ENCODE peak calls at places on chromosomes 11 and 22, in nine cellular contexts. One of them, this sample, is unnamed.

GRCh38 chr11:128731041-128731663 is 37.3 kb downstream of the FLI1 start:
- DNase-seq in astrocyte of the spinal cord: no peak
- DNase-seq in CD8-positive, alpha-beta T cell: peak
- DNase-seq in cardiac fibroblast: no peak
- DNase-seq in endothelial cell: no peak
- DNase-seq in GM12864: peak
- DNase-seq in Calu3: no peak
- DNase-seq in chondrocyte: no peak
- DNase-seq in tibial nerve: no peak
- DNase-seq in this sample: no peak

GRCh38 chr11:44029507-44029845 is 18.3 kb upstream of the ACCSL start:
- DNase-seq in astrocyte of the spinal cord: no peak
- DNase-seq in CD8-positive, alpha-beta T cell: no peak
- DNase-seq in cardiac fibroblast: no peak
- DNase-seq in endothelial cell: no peak
- DNase-seq in GM12864: no peak
- DNase-seq in Calu3: no peak
- DNase-seq in chondrocyte: no peak
- DNase-seq in tibial nerve: no peak
- DNase-seq in this sample: no peak

GRCh38 chr11:35747638-35748037 is 85.1 kb downstream of the TRIM44 start:
- DNase-seq in astrocyte of the spinal cord: no peak
- DNase-seq in CD8-positive, alpha-beta T cell: no peak
- DNase-seq in cardiac fibroblast: no peak
- DNase-seq in endothelial cell: no peak
- DNase-seq in GM12864: no peak
- DNase-seq in Calu3: peak
- DNase-seq in chondrocyte: no peak
- DNase-seq in tibial nerve: no peak
- DNase-seq in this sample: no peak

GRCh38 chr11:108914981-108915380 is 250.1 kb downstream of the DDX10 start:
- DNase-seq in astrocyte of the spinal cord: no peak
- DNase-seq in CD8-positive, alpha-beta T cell: no peak
- DNase-seq in cardiac fibroblast: peak
- DNase-seq in endothelial cell: no peak
- DNase-seq in GM12864: no peak
- DNase-seq in Calu3: no peak
- DNase-seq in chondrocyte: no peak
- DNase-seq in tibial nerve: no peak
- DNase-seq in this sample: no peak

GRCh38 chr11:48094643-48095339 is 114.4 kb downstream of the PTPRJ start:
- DNase-seq in astrocyte of the spinal cord: no peak
- DNase-seq in CD8-positive, alpha-beta T cell: no peak
- DNase-seq in cardiac fibroblast: no peak
- DNase-seq in endothelial cell: no peak
- DNase-seq in GM12864: no peak
- DNase-seq in Calu3: no peak
- DNase-seq in chondrocyte: no peak
- DNase-seq in tibial nerve: no peak
- DNase-seq in this sample: no peak

GRCh38 chr22:24133187-24133965 is 47.9 kb upstream of the SUSD2 start:
- DNase-seq in astrocyte of the spinal cord: peak
- DNase-seq in CD8-positive, alpha-beta T cell: peak
- DNase-seq in cardiac fibroblast: peak
- DNase-seq in endothelial cell: no peak
- DNase-seq in GM12864: no peak
- DNase-seq in Calu3: no peak
- DNase-seq in chondrocyte: no peak
- DNase-seq in tibial nerve: no peak
- DNase-seq in this sample: no peak

GRCh38 chr11:74493816-74494630 is 499 bp upstream of the LIPT2 start:
- DNase-seq in astrocyte of the spinal cord: no peak
- DNase-seq in CD8-positive, alpha-beta T cell: no peak
- DNase-seq in cardiac fibroblast: peak
- DNase-seq in endothelial cell: no peak
- DNase-seq in GM12864: no peak
- DNase-seq in Calu3: peak
- DNase-seq in chondrocyte: no peak
- DNase-seq in tibial nerve: peak
- DNase-seq in this sample: no peak

GRCh38 chr22:41976070-41976901 is 7.0 kb downstream of the SEPTIN3 start:
- DNase-seq in astrocyte of the spinal cord: no peak
- DNase-seq in CD8-positive, alpha-beta T cell: peak
- DNase-seq in cardiac fibroblast: no peak
- DNase-seq in endothelial cell: no peak
- DNase-seq in GM12864: no peak
- DNase-seq in Calu3: peak
- DNase-seq in chondrocyte: no peak
- DNase-seq in tibial nerve: no peak
- DNase-seq in this sample: no peak

GRCh38 chr11:40029406-40029805 is 1430.0 kb downstream of the LRRC4C start:
- DNase-seq in astrocyte of the spinal cord: no peak
- DNase-seq in CD8-positive, alpha-beta T cell: no peak
- DNase-seq in cardiac fibroblast: no peak
- DNase-seq in endothelial cell: no peak
- DNase-seq in GM12864: no peak
- DNase-seq in Calu3: no peak
- DNase-seq in chondrocyte: no peak
- DNase-seq in tibial nerve: no peak
- DNase-seq in this sample: no peak

GRCh38 chr11:10436224-10436623 is 18.8 kb upstream of the AMPD3 start:
- DNase-seq in astrocyte of the spinal cord: no peak
- DNase-seq in CD8-positive, alpha-beta T cell: no peak
- DNase-seq in cardiac fibroblast: no peak
- DNase-seq in endothelial cell: no peak
- DNase-seq in GM12864: no peak
- DNase-seq in Calu3: no peak
- DNase-seq in chondrocyte: no peak
- DNase-seq in tibial nerve: no peak
- DNase-seq in this sample: no peak

GRCh38 chr11:47400813-47401279 is 7.5 kb upstream of the SLC39A13 start:
- DNase-seq in astrocyte of the spinal cord: no peak
- DNase-seq in CD8-positive, alpha-beta T cell: no peak
- DNase-seq in cardiac fibroblast: no peak
- DNase-seq in endothelial cell: no peak
- DNase-seq in GM12864: no peak
- DNase-seq in Calu3: no peak
- DNase-seq in chondrocyte: no peak
- DNase-seq in tibial nerve: no peak
- DNase-seq in this sample: no peak

GRCh38 chr22:31653944-31654343 is 8.1 kb downstream of the PISD start:
- DNase-seq in astrocyte of the spinal cord: no peak
- DNase-seq in CD8-positive, alpha-beta T cell: no peak
- DNase-seq in cardiac fibroblast: no peak
- DNase-seq in endothelial cell: no peak
- DNase-seq in GM12864: no peak
- DNase-seq in Calu3: no peak
- DNase-seq in chondrocyte: no peak
- DNase-seq in tibial nerve: no peak
- DNase-seq in this sample: no peak

GRCh38 chr11:104957280-104957679 is 11.1 kb downstream of the CASP4 start:
- DNase-seq in astrocyte of the spinal cord: no peak
- DNase-seq in CD8-positive, alpha-beta T cell: no peak
- DNase-seq in cardiac fibroblast: peak
- DNase-seq in endothelial cell: no peak
- DNase-seq in GM12864: no peak
- DNase-seq in Calu3: no peak
- DNase-seq in chondrocyte: no peak
- DNase-seq in tibial nerve: no peak
- DNase-seq in this sample: no peak

GRCh38 chr11:102957953-102958352 is 2.4 kb upstream of the MMP13 start:
- DNase-seq in astrocyte of the spinal cord: no peak
- DNase-seq in CD8-positive, alpha-beta T cell: no peak
- DNase-seq in cardiac fibroblast: peak
- DNase-seq in endothelial cell: no peak
- DNase-seq in GM12864: no peak
- DNase-seq in Calu3: no peak
- DNase-seq in chondrocyte: no peak
- DNase-seq in tibial nerve: no peak
- DNase-seq in this sample: no peak

DNA sequence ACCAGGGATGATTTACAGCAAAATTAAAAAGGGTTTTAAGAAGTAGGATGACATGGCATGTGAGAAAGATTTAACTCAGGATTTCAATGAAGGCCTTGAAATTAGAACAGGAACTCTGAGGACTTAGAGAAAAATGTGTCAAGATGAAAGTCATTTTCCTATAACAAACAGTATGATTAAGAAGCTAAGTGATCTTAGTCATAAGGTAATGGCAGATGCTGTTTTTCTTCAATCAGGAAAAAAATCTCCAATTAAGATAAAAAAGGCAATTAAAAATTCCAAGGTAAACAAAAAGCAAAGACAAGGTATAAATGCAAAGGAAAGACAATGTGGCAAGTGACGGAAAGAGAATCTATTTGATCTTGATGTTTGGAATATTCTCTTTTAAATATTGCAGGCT is 73.5 kb downstream of the GAB2 start:
- DNase-seq in astrocyte of the spinal cord: no peak
- DNase-seq in CD8-positive, alpha-beta T cell: no peak
- DNase-seq in cardiac fibroblast: no peak
- DNase-seq in endothelial cell: no peak
- DNase-seq in GM12864: no peak
- DNase-seq in Calu3: no peak
- DNase-seq in chondrocyte: no peak
- DNase-seq in tibial nerve: no peak
- DNase-seq in this sample: no peak
- TF ChIP-seq CTCF in astrocyte of the spinal cord: no peak
- TF ChIP-seq CTCF in CD8-positive, alpha-beta T cell: no peak
- TF ChIP-seq CTCF in cardiac fibroblast: no peak
- TF ChIP-seq CTCF in endothelial cell: no peak
- TF ChIP-seq CTCF in GM12864: no peak
- TF ChIP-seq CTCF in Calu3: no peak
- TF ChIP-seq CTCF in chondrocyte: no peak
- TF ChIP-seq CTCF in tibial nerve: no peak
- TF ChIP-seq CTCF in this sample: no peak

DNA sequence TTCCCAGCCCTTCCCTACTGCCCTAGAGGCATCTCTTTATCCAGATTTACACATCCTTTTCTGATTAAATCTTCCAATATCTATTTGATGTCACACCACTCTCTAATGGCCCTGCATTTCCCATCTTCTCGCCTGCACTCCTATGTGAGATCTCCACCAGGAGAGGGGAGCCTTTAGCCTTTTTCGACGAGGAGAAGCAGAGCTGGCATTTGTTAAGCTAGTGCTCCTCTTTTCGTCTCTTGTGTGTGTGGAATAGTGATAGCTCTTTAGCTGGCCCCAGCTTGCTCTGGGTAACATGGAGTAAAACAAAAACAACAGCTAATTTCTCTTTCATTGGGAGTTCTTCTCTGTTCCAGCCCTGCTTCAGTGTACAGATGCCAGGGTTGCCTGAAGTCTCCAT is 536.5 kb downstream of the NTM start:
- DNase-seq in astrocyte of the spinal cord: peak
- DNase-seq in CD8-positive, alpha-beta T cell: no peak
- DNase-seq in cardiac fibroblast: peak
- DNase-seq in endothelial cell: no peak
- DNase-seq in GM12864: no peak
- DNase-seq in Calu3: no peak
- DNase-seq in chondrocyte: no peak
- DNase-seq in tibial nerve: no peak
- DNase-seq in this sample: no peak
- TF ChIP-seq CTCF in astrocyte of the spinal cord: peak
- TF ChIP-seq CTCF in CD8-positive, alpha-beta T cell: no peak
- TF ChIP-seq CTCF in cardiac fibroblast: peak
- TF ChIP-seq CTCF in endothelial cell: no peak
- TF ChIP-seq CTCF in GM12864: no peak
- TF ChIP-seq CTCF in Calu3: no peak
- TF ChIP-seq CTCF in chondrocyte: peak
- TF ChIP-seq CTCF in tibial nerve: no peak
- TF ChIP-seq CTCF in this sample: no peak

DNA sequence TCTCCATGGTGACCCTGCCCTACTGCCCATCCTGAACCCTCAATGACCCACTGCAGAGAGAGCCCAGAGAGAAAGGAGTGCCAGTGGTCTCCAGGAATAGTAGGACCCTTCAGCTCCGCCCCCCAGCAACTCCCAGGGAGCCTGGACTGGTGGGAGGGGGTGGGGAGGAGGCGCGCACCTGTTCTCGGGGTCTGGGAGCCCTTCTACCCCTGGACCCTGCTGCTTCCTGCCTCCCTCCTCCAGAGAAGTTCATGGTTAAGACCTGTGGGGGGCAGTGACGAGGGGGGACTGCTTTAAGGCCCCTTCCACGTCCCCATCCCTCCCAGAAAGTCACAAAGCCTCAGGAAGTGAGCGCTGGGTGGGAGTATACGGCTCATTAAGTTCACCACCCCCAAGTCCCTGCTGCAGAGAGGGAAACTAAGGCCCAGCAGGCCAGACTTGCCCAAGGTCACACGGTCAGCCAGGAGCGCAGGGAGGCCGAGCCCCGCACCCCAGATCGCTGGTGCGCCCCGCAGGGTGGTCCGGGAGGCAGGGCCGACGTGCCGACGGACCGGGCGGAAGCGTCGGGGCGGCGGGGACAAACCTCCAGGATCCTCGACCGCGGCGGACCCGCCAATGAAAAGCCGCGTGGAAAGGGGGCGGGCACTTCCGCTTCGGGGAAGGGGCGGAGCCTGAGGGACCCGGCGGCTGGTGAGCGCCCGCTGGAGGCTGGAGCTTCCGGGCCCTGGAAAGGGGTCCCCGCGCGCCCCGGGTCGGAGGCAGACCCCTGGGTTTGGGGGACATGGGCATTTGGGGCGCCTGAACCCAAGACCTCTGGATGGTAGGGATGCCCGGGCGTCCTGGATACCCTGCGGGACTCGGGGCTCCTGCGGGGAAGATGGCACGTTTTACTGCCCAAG is at the start of the genes NUDT22 and TRPT1:
- DNase-seq in astrocyte of the spinal cord: peak
- DNase-seq in CD8-positive, alpha-beta T cell: peak
- DNase-seq in cardiac fibroblast: peak
- DNase-seq in endothelial cell: peak
- DNase-seq in GM12864: peak
- DNase-seq in Calu3: peak
- DNase-seq in chondrocyte: peak
- DNase-seq in tibial nerve: peak
- DNase-seq in this sample: peak
- TF ChIP-seq CTCF in astrocyte of the spinal cord: peak
- TF ChIP-seq CTCF in CD8-positive, alpha-beta T cell: peak
- TF ChIP-seq CTCF in cardiac fibroblast: peak
- TF ChIP-seq CTCF in endothelial cell: peak
- TF ChIP-seq CTCF in GM12864: peak
- TF ChIP-seq CTCF in Calu3: peak
- TF ChIP-seq CTCF in chondrocyte: peak
- TF ChIP-seq CTCF in tibial nerve: peak
- TF ChIP-seq CTCF in this sample: no peak

DNA sequence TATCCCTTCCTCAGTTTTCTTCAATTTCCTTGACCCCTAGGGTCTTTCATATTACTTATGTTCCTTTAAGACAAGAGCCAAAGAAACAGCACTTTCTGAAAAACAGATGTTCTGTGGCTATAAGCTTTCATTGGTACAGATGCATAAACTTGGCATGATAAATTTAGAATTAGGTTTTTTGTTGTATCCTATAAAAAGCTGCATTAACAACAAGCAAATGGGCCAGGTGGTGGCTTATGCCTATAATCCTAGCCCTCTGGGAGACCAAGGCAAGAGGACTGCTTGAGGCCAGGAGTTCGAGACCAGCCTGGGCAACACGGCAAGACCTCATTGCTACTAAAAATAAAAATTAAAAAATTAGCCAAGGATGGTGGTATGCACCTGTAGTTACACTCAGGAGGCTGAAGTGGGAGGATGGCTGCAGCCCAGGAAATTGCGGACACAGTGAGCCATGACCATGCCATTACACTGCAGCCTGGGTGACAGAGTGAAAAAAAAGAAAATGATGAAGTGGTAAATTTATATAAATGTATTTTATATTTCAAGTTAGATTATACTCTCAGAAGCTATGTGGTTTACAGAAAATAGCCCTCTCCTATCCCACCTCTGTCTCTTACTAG is 18.3 kb downstream of the KMT5B start:
- DNase-seq in astrocyte of the spinal cord: no peak
- DNase-seq in CD8-positive, alpha-beta T cell: no peak
- DNase-seq in cardiac fibroblast: no peak
- DNase-seq in endothelial cell: no peak
- DNase-seq in GM12864: no peak
- DNase-seq in Calu3: no peak
- DNase-seq in chondrocyte: no peak
- DNase-seq in tibial nerve: no peak
- DNase-seq in this sample: no peak
- TF ChIP-seq CTCF in astrocyte of the spinal cord: no peak
- TF ChIP-seq CTCF in CD8-positive, alpha-beta T cell: no peak
- TF ChIP-seq CTCF in cardiac fibroblast: no peak
- TF ChIP-seq CTCF in endothelial cell: no peak
- TF ChIP-seq CTCF in GM12864: no peak
- TF ChIP-seq CTCF in Calu3: no peak
- TF ChIP-seq CTCF in chondrocyte: no peak
- TF ChIP-seq CTCF in tibial nerve: no peak
- TF ChIP-seq CTCF in this sample: no peak